ENCODE peak calls at places on chromosomes 7 and 10, in seven cellular contexts. X is suprapubic skin, A is K562, T is prostate gland, K is transverse colon, E is spleen, N is HCT116. S is an unnamed sample.

GRCh38 chr10:16612148-16612742 is 90.6 kb upstream of the C1QL3 start:
- DNase-seq in X (no peak), K (no peak), N (no peak), T (no peak), A (peak), E (no peak), S (no peak)

GRCh38 chr10:36888925-36889573 is 236.3 kb upstream of the ANKRD30A start:
- DNase-seq in T (no peak), A (peak), K (peak), X (no peak), N (peak), E (no peak), S (no peak)

GRCh38 chr7:18675579-18675978 is 180.0 kb downstream of the HDAC9 start:
- DNase-seq in A (no peak), K (no peak), E (no peak), N (no peak), X (no peak), T (no peak), S (no peak)

GRCh38 chr7:129529643-129530042 is 27.3 kb downstream of the SMKR1 start:
- DNase-seq in K (no peak), T (no peak), E (peak), A (no peak), X (no peak), N (no peak), S (no peak)

GRCh38 chr10:11684717-11685645 is 57.2 kb upstream of the ECHDC3 start:
- DNase-seq in E (peak), X (peak), N (peak), A (peak), T (peak), K (peak), S (peak)

GRCh38 chr10:103676058-103676785 is 179.2 kb downstream of the SH3PXD2A start:
- DNase-seq in K (no peak), N (no peak), T (peak), X (peak), A (no peak), E (no peak), S (peak)

GRCh38 chr7:41573017-41573416 is 129.9 kb downstream of the INHBA start:
- DNase-seq in X (no peak), E (no peak), T (no peak), A (no peak), N (no peak), K (no peak), S (no peak)

GRCh38 chr10:421170-421569 is 268.3 kb downstream of the DIP2C start:
- DNase-seq in E (no peak), X (no peak), A (no peak), N (no peak), T (no peak), K (no peak), S (no peak)

GRCh38 chr10:29656451-29656992 is 21.8 kb upstream of the SVIL start:
- DNase-seq in N (no peak), A (no peak), E (no peak), T (no peak), K (no peak), X (no peak), S (no peak)

GRCh38 chr7:24917510-24918239 is 62.3 kb downstream of the OSBPL3 start:
- DNase-seq in T (no peak), E (no peak), A (no peak), N (no peak), K (no peak), X (no peak), S (no peak)

GRCh38 chr10:95273393-95274312 is 17.1 kb downstream of the PDLIM1 start:
- DNase-seq in A (no peak), E (no peak), T (peak), K (peak), X (peak), N (no peak), S (peak)

GRCh38 chr7:136718191-136718590 is 150.3 kb upstream of the CHRM2 start:
- DNase-seq in X (no peak), E (no peak), T (no peak), K (no peak), N (no peak), A (no peak), S (no peak)

GRCh38 chr7:36642010-36642409 is 82.3 kb downstream of the AOAH start:
- DNase-seq in X (no peak), K (no peak), N (no peak), E (no peak), A (no peak), T (no peak), S (no peak)

GRCh38 chr10:85510682-85511081 is 855.9 kb downstream of the GRID1 start:
- DNase-seq in A (no peak), K (no peak), T (no peak), N (no peak), X (no peak), E (no peak), S (no peak)

GRCh38 chr10:96367470-96367869 is 8.7 kb upstream of the OPALIN start:
- DNase-seq in N (no peak), X (no peak), E (no peak), A (no peak), T (no peak), K (no peak), S (no peak)

GRCh38 chr10:22986771-22987542 is 59.1 kb downstream of the ARMC3 start:
- DNase-seq in E (no peak), X (no peak), A (no peak), T (no peak), K (no peak), N (peak), S (no peak)

GRCh38 chr10:25747038-25747437 is 187.0 kb upstream of the MYO3A start:
- DNase-seq in E (no peak), A (no peak), N (no peak), T (no peak), X (no peak), K (no peak), S (no peak)

GRCh38 chr10:61643316-61643751 is 19.4 kb upstream of the CABCOCO1 start:
- DNase-seq in A (no peak), E (no peak), T (no peak), K (no peak), X (no peak), N (no peak), S (no peak)

GRCh38 chr7:70498633-70499032 is 633.3 kb upstream of the GALNT17 start:
- DNase-seq in K (no peak), N (no peak), E (no peak), X (no peak), A (no peak), T (no peak), S (no peak)

GRCh38 chr10:116947838-116948529 is 57.0 kb downstream of the SHTN1 start:
- DNase-seq in T (no peak), A (peak), E (no peak), X (no peak), N (peak), K (no peak), S (no peak)

GRCh38 chr7:134778941-134779740 is at the start of gene CALD1:
- DNase-seq in E (no peak), X (peak), A (no peak), T (peak), K (peak), N (peak), S (peak)

GRCh38 chr10:4849555-4850242 is 23.7 kb downstream of the AKR1E2 start:
- DNase-seq in N (peak), A (peak), X (peak), E (peak), T (peak), K (peak), S (peak)

GRCh38 chr10:61987951-61988379 is 86.5 kb downstream of the ARID5B start:
- DNase-seq in N (no peak), X (no peak), K (no peak), A (no peak), E (no peak), T (no peak), S (no peak)

GRCh38 chr7:143345428-143345900 is 17.0 kb downstream of the FAM131B start:
- DNase-seq in X (no peak), T (no peak), K (peak), E (peak), N (peak), A (peak), S (no peak)

GRCh38 chr7:92740713-92741126 is 95.7 kb downstream of the CDK6 start:
- DNase-seq in T (no peak), K (no peak), N (no peak), A (no peak), E (no peak), X (no peak), S (no peak)

GRCh38 chr7:77655361-77655760 is 40.9 kb upstream of the RSBN1L start:
- DNase-seq in E (no peak), X (no peak), A (no peak), K (no peak), N (no peak), T (no peak), S (no peak)

GRCh38 chr7:20577362-20578069 is 38.0 kb upstream of the ABCB5 start:
- DNase-seq in E (no peak), N (no peak), K (no peak), A (no peak), X (no peak), T (no peak), S (no peak)

GRCh38 chr7:27305854-27306253 is 63.3 kb downstream of the EVX1 start:
- DNase-seq in T (no peak), E (no peak), N (no peak), X (no peak), K (no peak), A (no peak), S (no peak)

GRCh38 chr10:112327678-112328077 is 44.5 kb downstream of the TECTB start:
- DNase-seq in T (no peak), N (no peak), A (peak), K (no peak), X (no peak), E (no peak), S (no peak)

GRCh38 chr10:43336641-43337318 is 34.7 kb upstream of the FXYD4 start:
- DNase-seq in X (no peak), T (no peak), A (no peak), E (no peak), N (no peak), K (no peak), S (no peak)

GRCh38 chr7:126979722-126980121 is 273.0 kb downstream of the GRM8 start:
- DNase-seq in X (no peak), T (no peak), A (no peak), K (no peak), N (no peak), E (no peak), S (no peak)

GRCh38 chr7:128919881-128920789 is 9.6 kb upstream of the KCP start:
- DNase-seq in X (no peak), A (peak), E (peak), N (no peak), K (no peak), T (no peak), S (peak)

GRCh38 chr10:12685261-12685861 is 316.2 kb downstream of the CCDC3 start:
- DNase-seq in E (no peak), N (no peak), K (no peak), A (no peak), X (no peak), T (no peak), S (no peak)

GRCh38 chr7:149714910-149715471 is 58.4 kb downstream of the ZNF467 start:
- DNase-seq in N (no peak), T (peak), A (no peak), E (peak), K (peak), X (peak), S (peak)
- TF ChIP-seq POLR2AphosphoS5 in N (no peak), T (no peak), A (peak), E (no peak), K (no peak), X (no peak), S (no peak)

DNA sequence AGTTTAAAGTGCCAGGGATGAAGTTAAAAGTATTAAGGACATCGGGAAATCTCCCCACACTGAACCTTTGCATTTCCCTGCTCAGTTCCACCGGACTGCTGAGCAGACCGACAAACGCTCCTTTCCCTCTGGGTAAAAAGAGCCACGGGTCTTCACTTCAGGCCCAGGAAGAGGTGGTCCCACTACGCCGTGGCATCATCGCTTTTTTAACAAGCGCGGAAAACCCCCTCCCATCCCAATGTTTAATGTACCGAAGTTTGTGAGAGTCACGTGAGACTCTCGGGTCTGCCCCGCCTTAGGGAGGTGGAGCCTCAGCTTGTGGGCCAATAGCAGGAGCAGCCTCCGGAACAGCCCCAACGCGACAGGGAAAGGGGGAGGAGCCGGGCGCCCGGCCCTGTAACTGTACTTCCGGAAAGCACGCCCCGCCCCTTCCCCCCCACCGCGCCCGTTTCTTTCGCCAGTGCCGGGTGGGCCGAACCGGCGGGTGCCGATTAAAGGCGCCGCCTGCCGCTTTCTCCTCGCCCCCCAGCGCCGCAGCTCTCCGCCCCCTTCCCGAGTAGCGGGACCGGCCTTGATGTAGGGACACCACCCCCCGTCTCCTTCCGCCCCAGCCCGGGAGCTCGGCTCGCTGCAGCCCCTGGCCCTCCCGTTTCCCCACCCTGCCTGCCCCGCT is 2.3 kb upstream of the TRIM8 start:
- DNase-seq in T (peak), A (peak), K (peak), E (peak), N (peak), X (peak), S (peak)
- TF ChIP-seq POLR2A in T (peak), A (peak), K (peak), E (peak), N (peak), X (peak), S (peak)

GRCh38 chr10:14859775-14860174 is 18.9 kb upstream of the SUV39H2 start:
- DNase-seq in E (no peak), N (no peak), T (no peak), A (no peak), K (no peak), X (no peak), S (no peak)

GRCh38 chr10:14855453-14855852 is 17.3 kb downstream of the HSPA14 start:
- DNase-seq in K (no peak), X (no peak), N (no peak), T (no peak), A (no peak), E (no peak), S (no peak)

GRCh38 chr10:14859043-14859442 is 19.6 kb upstream of the SUV39H2 start:
- DNase-seq in K (no peak), X (no peak), N (no peak), E (no peak), A (no peak), T (no peak), S (no peak)

GRCh38 chr10:14860782-14861181 is 17.9 kb upstream of the SUV39H2 start:
- DNase-seq in T (no peak), K (peak), E (no peak), X (no peak), N (no peak), A (no peak), S (no peak)

GRCh38 chr10:14858338-14858925 is 20.2 kb upstream of the SUV39H2 start:
- DNase-seq in X (no peak), T (no peak), A (no peak), N (no peak), E (no peak), K (no peak), S (no peak)
- H3K27ac ChIP-seq in X (no peak), T (no peak), A (no peak), N (no peak), E (no peak), K (no peak), S (no peak)

GRCh38 chr7:105664816-105665525 is 83.7 kb upstream of the EFCAB10 start:
- DNase-seq in X (no peak), N (peak), A (peak), K (no peak), T (no peak), E (no peak), S (no peak)

GRCh38 chr7:105661625-105662024 is 80.3 kb upstream of the EFCAB10 start:
- DNase-seq in N (no peak), X (no peak), T (no peak), A (no peak), E (no peak), K (no peak), S (no peak)

GRCh38 chr7:105662998-105663397 is 81.7 kb upstream of the EFCAB10 start:
- DNase-seq in K (no peak), T (no peak), X (no peak), N (no peak), A (no peak), E (no peak), S (no peak)

GRCh38 chr7:105666324-105666723 is 85.0 kb upstream of the EFCAB10 start:
- DNase-seq in T (no peak), E (no peak), K (no peak), X (no peak), A (no peak), N (no peak), S (no peak)

GRCh38 chr7:105665684-105666083 is 84.4 kb upstream of the EFCAB10 start:
- DNase-seq in X (no peak), E (no peak), K (no peak), T (no peak), N (no peak), A (no peak), S (no peak)
- TF ChIP-seq POLR2AphosphoS5 in X (no peak), E (no peak), K (no peak), T (no peak), N (no peak), A (no peak), S (no peak)

GRCh38 chr10:93465806-93466675 is 16.1 kb downstream of the MYOF start:
- DNase-seq in X (peak), N (peak), K (peak), E (no peak), A (no peak), T (peak), S (peak)
- TF ChIP-seq POLR2A in X (no peak), N (peak), K (peak), E (no peak), A (no peak), T (peak), S (no peak)

GRCh38 chr7:47535704-47536628 is 45.9 kb downstream of the TNS3 start:
- DNase-seq in N (no peak), T (no peak), E (no peak), A (no peak), X (no peak), K (no peak), S (no peak)
- H3K27ac ChIP-seq in N (no peak), T (no peak), E (no peak), A (no peak), X (no peak), K (no peak), S (no peak)

GRCh38 chr7:22576941-22577927 is 77.2 kb upstream of the STEAP1B start:
- DNase-seq in T (peak), E (no peak), A (no peak), K (no peak), X (peak), N (no peak), S (peak)
- TF ChIP-seq POLR2AphosphoS5 in T (peak), E (peak), A (no peak), K (peak), X (peak), N (no peak), S (peak)

DNA sequence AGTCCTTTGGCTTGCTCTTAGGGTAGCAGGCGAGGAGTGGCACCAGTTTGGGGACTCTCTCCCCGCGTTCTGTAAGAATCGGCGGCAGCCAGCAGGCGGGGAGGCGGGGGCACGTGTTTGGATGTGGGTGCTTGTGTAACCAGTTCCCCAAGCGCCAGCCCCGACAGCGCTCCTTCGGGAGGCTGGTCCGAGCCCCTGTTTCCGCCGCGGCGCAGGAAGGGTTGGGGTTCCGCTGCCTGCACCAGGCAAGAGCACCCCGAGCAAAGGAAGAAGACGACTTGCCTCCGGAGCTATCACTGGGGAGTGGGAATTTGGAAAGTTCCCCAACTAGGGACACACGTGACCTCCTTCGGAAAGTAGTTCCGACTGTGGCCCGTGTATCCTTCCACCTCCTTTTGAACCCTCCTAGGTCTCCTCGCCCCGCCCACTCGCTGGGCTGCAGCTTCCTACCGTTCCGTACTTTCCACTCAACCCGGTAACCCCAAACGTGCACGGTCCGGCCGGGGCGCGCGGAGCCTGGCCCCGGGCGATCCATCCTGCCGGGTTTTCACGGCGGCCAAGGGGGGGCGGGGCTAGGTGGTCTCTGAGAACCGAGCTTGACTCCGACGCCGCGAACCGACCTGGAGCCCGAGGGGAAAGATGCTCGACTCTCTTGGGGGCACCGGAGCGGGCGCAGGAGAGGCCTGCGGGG is 1.2 kb downstream of the KLLN start:
- DNase-seq in X (peak), A (peak), K (peak), E (peak), T (peak), N (peak), S (peak)
- TF ChIP-seq POLR2A in X (no peak), A (peak), K (peak), E (peak), T (peak), N (peak), S (peak)

GRCh38 chr10:71599518-71599917 is 120.1 kb downstream of the C10orf105 start:
- DNase-seq in E (no peak), N (no peak), A (no peak), K (no peak), T (no peak), X (no peak), S (no peak)
- H3K27ac ChIP-seq in E (peak), N (no peak), A (no peak), K (no peak), T (no peak), X (peak), S (no peak)